ENCODE peak calls at places on chromosome 4, in eight cellular contexts. W is activated naive CD4-positive, alpha-beta T cell; V is H4; H is posterior vena cava; T is tibial nerve; U is NCI-H1436; O is BJ; Y is AG08396. G is an unnamed sample.

GRCh38 chr4:174201898-174202297 is 81.6 kb downstream of the FBXO8 start:
- DNase-seq in W (no peak), V (no peak), H (no peak), T (no peak), U (no peak), O (no peak), Y (no peak), G (no peak)

GRCh38 chr4:118363166-118363565 is 10.4 kb upstream of the PRSS12 start:
- DNase-seq in W (no peak), V (no peak), H (no peak), T (no peak), U (no peak), O (no peak), Y (no peak), G (no peak)

GRCh38 chr4:99847362-99847976 is 30.8 kb downstream of the DAPP1 start:
- DNase-seq in W (no peak), V (no peak), H (no peak), T (no peak), U (no peak), O (no peak), Y (no peak), G (no peak)

GRCh38 chr4:38734886-38735285 is 47.9 kb downstream of the TLR10 start:
- DNase-seq in W (no peak), V (no peak), H (no peak), T (no peak), U (no peak), O (no peak), Y (no peak), G (no peak)

GRCh38 chr4:139018501-139018900 is 2.9 kb downstream of the NOCT start:
- DNase-seq in W (no peak), V (no peak), H (no peak), T (no peak), U (peak; percentile 9), O (no peak), Y (no peak), G (no peak)

GRCh38 chr4:183798921-183799307 is 106.2 kb upstream of the STOX2 start:
- DNase-seq in W (no peak), V (no peak), H (no peak), T (no peak), U (no peak), O (no peak), Y (no peak), G (no peak)

GRCh38 chr4:85005865-85006377 is 39.4 kb upstream of the WDFY3 start:
- DNase-seq in W (no peak), V (peak; percentile 75), H (no peak), T (no peak), U (no peak), O (peak; percentile 70), Y (peak; percentile 70), G (no peak)

GRCh38 chr4:65777270-65777669 is 107.0 kb upstream of the EPHA5 start:
- DNase-seq in W (no peak), V (no peak), H (no peak), T (no peak), U (no peak), O (no peak), Y (no peak), G (no peak)

GRCh38 chr4:54493862-54494261 is 163.9 kb upstream of the KIT start:
- DNase-seq in W (no peak), V (no peak), H (no peak), T (no peak), U (no peak), O (no peak), Y (no peak), G (no peak)

GRCh38 chr4:164779811-164780216 is 25.9 kb downstream of the SMIM31 start:
- DNase-seq in W (no peak), V (peak; percentile 71), H (no peak), T (no peak), U (peak; percentile 55), O (no peak), Y (peak; percentile 27), G (no peak)

GRCh38 chr4:37389967-37390580 is 145.5 kb downstream of the NWD2 start:
- DNase-seq in W (no peak), V (peak; percentile 72), H (no peak), T (peak; percentile 71), U (peak; percentile 8), O (no peak), Y (no peak), G (no peak)

G was measured in mesenteric fat pad.